ENCODE peak calls at places on chromosome 12, in ten cellular contexts. L is left lobe of liver; Q is Right ventricle myocardium superior; W is NCI-H510A; C is fibroblast of lung; U is stimulated activated CD4-positive, alpha-beta T cell treated with anti-CD3 and anti-CD28 coated beads, TNF-alpha, amount 100 ng/mL, for 1 hour; R is NCI-H82; T is nephron progenitor cell; G is HFFc6; P is upper lobe of right lung. B is an unnamed sample.

GRCh38 chr12:57618966-57619433 is 7.8 kb downstream of the ARHGEF25 start:
- DNase-seq in P (no peak), L (no peak), W (no peak), G (no peak), T (no peak), Q (no peak), U (no peak), R (no peak), C (no peak), B (no peak)

GRCh38 chr12:109944975-109945374 is 44.9 kb downstream of the TCHP start:
- DNase-seq in R (no peak), L (peak), W (no peak), G (peak), U (no peak), T (peak), P (no peak), C (peak), Q (no peak), B (no peak)

GRCh38 chr12:44217146-44217883 is 381.4 kb downstream of the TMEM117 start:
- DNase-seq in T (no peak), W (no peak), L (no peak), Q (no peak), P (no peak), U (no peak), R (no peak), C (no peak), G (no peak), B (no peak)

GRCh38 chr12:77940011-77940423 is 109.3 kb downstream of the NAV3 start:
- DNase-seq in G (peak), C (peak), W (no peak), U (no peak), L (no peak), R (no peak), Q (no peak), T (peak), P (no peak), B (no peak)

GRCh38 chr12:22656376-22656775 is 31.4 kb downstream of the ETNK1 start:
- DNase-seq in R (peak), W (no peak), T (no peak), Q (no peak), U (no peak), C (no peak), G (no peak), P (no peak), L (no peak), B (no peak)

GRCh38 chr12:112049351-112049750 is 36.1 kb downstream of the ERP29 start:
- DNase-seq in W (no peak), Q (no peak), T (no peak), C (no peak), G (no peak), L (no peak), U (no peak), R (no peak), P (no peak), B (no peak)

GRCh38 chr12:75571204-75571603 is 59.8 kb upstream of the KRR1 start:
- DNase-seq in T (no peak), U (no peak), P (no peak), C (no peak), L (no peak), W (no peak), R (no peak), Q (no peak), G (no peak), B (no peak)

GRCh38 chr12:90672081-90672480 is 282.9 kb downstream of the CCER1 start:
- DNase-seq in L (no peak), G (no peak), U (no peak), R (no peak), P (no peak), W (no peak), T (no peak), C (peak), Q (no peak), B (no peak)

GRCh38 chr12:10705655-10706054 is 17.5 kb downstream of the YBX3 start:
- DNase-seq in G (peak), R (no peak), P (no peak), Q (no peak), C (peak), L (no peak), W (no peak), T (no peak), U (no peak), B (no peak)

GRCh38 chr12:92226036-92226661 is 80.5 kb upstream of the BTG1 start:
- DNase-seq in G (no peak), P (no peak), R (no peak), C (peak), W (no peak), L (no peak), T (no peak), Q (no peak), U (no peak), B (no peak)

GRCh38 chr12:76007640-76008039 is 23.9 kb downstream of the PHLDA1 start:
- DNase-seq in L (no peak), R (no peak), P (no peak), G (no peak), W (no peak), T (no peak), C (no peak), U (no peak), Q (no peak), B (no peak)

GRCh38 chr12:114092981-114093380 is 126.9 kb upstream of the RBM19 start:
- DNase-seq in G (peak), Q (no peak), P (no peak), W (no peak), U (no peak), R (no peak), T (no peak), L (no peak), C (no peak), B (no peak)

GRCh38 chr12:96063046-96063445 is 27.7 kb upstream of the LTA4H start:
- DNase-seq in C (peak), T (no peak), U (no peak), R (peak), L (no peak), W (no peak), G (no peak), P (no peak), Q (no peak), B (no peak)

GRCh38 chr12:123723765-123724164 is 11.6 kb downstream of the ATP6V0A2 start:
- DNase-seq in C (no peak), T (no peak), W (no peak), R (no peak), U (no peak), G (no peak), L (no peak), Q (no peak), P (no peak), B (no peak)

GRCh38 chr12:106417926-106418910 is 60.7 kb downstream of the POLR3B start:
- DNase-seq in C (peak), T (no peak), G (peak), L (no peak), P (no peak), W (no peak), R (peak), Q (no peak), U (no peak), B (no peak)

GRCh38 chr12:79275631-79276030 is 411.1 kb downstream of the SYT1 start:
- DNase-seq in Q (no peak), T (no peak), U (no peak), C (peak), L (no peak), R (no peak), G (no peak), W (no peak), P (no peak), B (no peak)

GRCh38 chr12:123512838-123513665 is 20.5 kb downstream of the RILPL1 start:
- DNase-seq in P (no peak), C (no peak), R (no peak), T (peak), L (no peak), G (no peak), U (no peak), W (peak), Q (no peak), B (no peak)

GRCh38 chr12:107847830-107848229 is 73.3 kb downstream of the ASCL4 start:
- DNase-seq in R (no peak), C (no peak), U (no peak), L (no peak), W (no peak), G (no peak), T (no peak), P (no peak), Q (no peak), B (no peak)

GRCh38 chr12:79174656-79175055 is 310.1 kb downstream of the SYT1 start:
- DNase-seq in C (peak), L (no peak), P (no peak), U (no peak), T (no peak), G (peak), Q (no peak), W (no peak), R (peak), B (no peak)

GRCh38 chr12:6821674-6822433 is at the start of gene GPR162:
- DNase-seq in T (peak), G (no peak), U (no peak), C (peak), L (no peak), W (no peak), R (peak), Q (peak), P (no peak), B (no peak)

GRCh38 chr12:127324681-127325080 is 942.3 kb upstream of the TMEM132C start:
- DNase-seq in W (no peak), Q (no peak), G (no peak), C (no peak), P (no peak), T (no peak), L (no peak), R (no peak), U (no peak), B (no peak)

GRCh38 chr12:30691122-30691879 is 4.4 kb downstream of the IPO8 start:
- DNase-seq in U (no peak), R (peak), Q (no peak), G (peak), C (peak), T (no peak), L (no peak), P (no peak), W (peak), B (no peak)

GRCh38 chr12:5258498-5258897 is 173.4 kb upstream of the NTF3 start:
- DNase-seq in T (no peak), P (no peak), W (no peak), G (peak), L (no peak), R (no peak), C (peak), U (no peak), Q (no peak), B (no peak)

GRCh38 chr12:31018106-31018890 is 55.4 kb upstream of the DDX11 start:
- DNase-seq in L (no peak), Q (no peak), G (no peak), U (no peak), R (no peak), W (no peak), C (no peak), T (no peak), P (peak), B (no peak)

GRCh38 chr12:101885912-101886561 is 8.7 kb downstream of the DRAM1 start:
- DNase-seq in P (no peak), R (no peak), T (no peak), W (no peak), L (no peak), C (no peak), U (no peak), G (no peak), Q (no peak), B (no peak)

GRCh38 chr12:82507656-82508055 is 149.3 kb downstream of the METTL25 start:
- DNase-seq in R (peak), C (no peak), U (no peak), Q (no peak), L (no peak), T (no peak), G (no peak), P (no peak), W (no peak), B (no peak)

GRCh38 chr12:113019045-113019444 is 37.5 kb upstream of the DTX1 start:
- DNase-seq in T (no peak), G (no peak), R (no peak), Q (no peak), P (no peak), U (no peak), C (peak), W (no peak), L (no peak), B (no peak)

GRCh38 chr12:6827982-6828670 is at the start of gene P3H3:
- DNase-seq in C (peak), W (no peak), Q (peak), G (peak), L (no peak), T (peak), P (no peak), R (peak), U (no peak), B (no peak)

GRCh38 chr12:9076733-9077575 is 38.8 kb downstream of the A2M start:
- DNase-seq in T (no peak), U (no peak), L (no peak), P (no peak), R (no peak), G (no peak), Q (no peak), C (no peak), W (no peak), B (no peak)

GRCh38 chr12:121797937-121798801 is 4.7 kb upstream of the RHOF start:
- DNase-seq in W (peak), T (no peak), G (no peak), L (peak), R (peak), P (peak), C (peak), U (no peak), Q (peak), B (no peak)

GRCh38 chr12:68317047-68317667 is 15.0 kb downstream of the MDM1 start:
- DNase-seq in R (peak), Q (no peak), T (peak), G (peak), W (no peak), C (peak), U (no peak), L (no peak), P (no peak), B (peak)

GRCh38 chr12:38166225-38166624 is 150.3 kb upstream of the ALG10B start:
- DNase-seq in W (no peak), L (no peak), T (no peak), P (no peak), C (no peak), U (no peak), R (no peak), G (no peak), Q (no peak), B (no peak)